ENCODE peak calls at places on chromosomes 16 and 17, in four cellular contexts. J is mucosa of descending colon, L is BJ, I is right atrium auricular region. K is an unnamed sample.

GRCh38 chr17:82113422-82113821 is 15.4 kb upstream of the FASN start:
- DNase-seq in J (no peak), L (no peak), I (no peak), K (no peak)

GRCh38 chr16:82753821-82754220 is 127.1 kb downstream of the CDH13 start:
- DNase-seq in J (no peak), L (no peak), I (no peak), K (no peak)

GRCh38 chr17:1104222-1104621 is 75.6 kb downstream of the ABR start:
- DNase-seq in J (no peak), L (no peak), I (peak), K (no peak)

GRCh38 chr17:56908061-56908542 is 5.7 kb downstream of the TRIM25 start:
- DNase-seq in J (peak), L (no peak), I (no peak), K (no peak)

GRCh38 chr17:74150428-74151025 is 53.0 kb upstream of the RPL38 start:
- DNase-seq in J (no peak), L (no peak), I (no peak), K (no peak)

GRCh38 chr17:77011173-77012011 is 129.4 kb upstream of the SEC14L1 start:
- DNase-seq in J (peak), L (no peak), I (no peak), K (peak)

GRCh38 chr17:1003633-1003971 is 6.7 kb downstream of the TIMM22 start:
- DNase-seq in J (no peak), L (no peak), I (no peak), K (no peak)

GRCh38 chr16:80984124-80984892 is 22.4 kb downstream of the CMC2 start:
- DNase-seq in J (no peak), L (no peak), I (no peak), K (no peak)

GRCh38 chr17:37179893-37180292 is 195.9 kb upstream of the C17orf78 start:
- DNase-seq in J (no peak), L (no peak), I (no peak), K (peak)

GRCh38 chr17:57629470-57629869 is 115.6 kb downstream of the CCDC182 start:
- DNase-seq in J (no peak), L (no peak), I (no peak), K (no peak)

GRCh38 chr16:15538484-15538883 is 104.1 kb downstream of the BMERB1 start:
- DNase-seq in J (no peak), L (no peak), I (no peak), K (no peak)

GRCh38 chr17:45241315-45242011 is 19.8 kb downstream of the FMNL1 start:
- DNase-seq in J (peak), L (no peak), I (no peak), K (no peak)

GRCh38 chr17:21542991-21543390 is 149.3 kb upstream of the KCNJ18 start:
- DNase-seq in J (no peak), L (no peak), I (no peak), K (no peak)

DNA sequence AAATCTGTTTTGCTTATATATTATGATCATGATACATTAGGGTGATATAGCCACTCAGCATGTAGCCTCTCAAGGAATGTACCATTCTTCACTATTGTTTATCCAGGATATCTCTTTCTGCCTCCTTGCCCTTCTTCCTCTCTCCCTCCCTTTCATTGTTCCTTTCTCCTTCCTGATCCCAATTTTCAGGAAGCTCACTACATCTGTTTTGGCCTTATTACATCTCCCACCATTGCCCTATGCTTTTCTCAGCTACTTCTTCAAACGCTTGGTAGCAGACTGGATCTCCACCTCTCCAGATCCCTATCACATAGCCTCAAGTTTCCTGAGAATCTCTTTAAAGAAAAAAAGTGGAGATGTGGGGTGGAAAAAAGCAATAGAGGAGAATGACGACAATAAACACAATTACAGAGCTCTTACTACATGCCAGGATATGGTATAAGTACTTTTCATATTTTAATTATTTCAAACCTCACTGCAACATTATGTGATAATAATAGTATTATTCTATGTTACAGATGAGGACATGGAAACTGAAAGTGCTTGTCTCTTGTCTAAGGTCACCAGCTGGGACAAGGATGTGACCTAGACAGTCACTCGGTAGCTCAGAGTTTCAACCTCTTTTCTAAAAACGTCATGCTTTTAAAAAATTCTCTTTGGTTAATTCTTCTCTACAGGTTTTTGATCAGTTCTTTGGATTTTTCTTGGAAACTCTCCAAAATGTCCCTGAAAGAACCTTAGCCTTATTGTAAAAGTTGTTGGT is 959.1 kb downstream of the CDH11 start:
- DNase-seq in J (no peak), L (no peak), I (no peak), K (no peak)
- TF ChIP-seq CTCF in J (no peak), L (no peak), I (no peak), K (no peak)

DNA sequence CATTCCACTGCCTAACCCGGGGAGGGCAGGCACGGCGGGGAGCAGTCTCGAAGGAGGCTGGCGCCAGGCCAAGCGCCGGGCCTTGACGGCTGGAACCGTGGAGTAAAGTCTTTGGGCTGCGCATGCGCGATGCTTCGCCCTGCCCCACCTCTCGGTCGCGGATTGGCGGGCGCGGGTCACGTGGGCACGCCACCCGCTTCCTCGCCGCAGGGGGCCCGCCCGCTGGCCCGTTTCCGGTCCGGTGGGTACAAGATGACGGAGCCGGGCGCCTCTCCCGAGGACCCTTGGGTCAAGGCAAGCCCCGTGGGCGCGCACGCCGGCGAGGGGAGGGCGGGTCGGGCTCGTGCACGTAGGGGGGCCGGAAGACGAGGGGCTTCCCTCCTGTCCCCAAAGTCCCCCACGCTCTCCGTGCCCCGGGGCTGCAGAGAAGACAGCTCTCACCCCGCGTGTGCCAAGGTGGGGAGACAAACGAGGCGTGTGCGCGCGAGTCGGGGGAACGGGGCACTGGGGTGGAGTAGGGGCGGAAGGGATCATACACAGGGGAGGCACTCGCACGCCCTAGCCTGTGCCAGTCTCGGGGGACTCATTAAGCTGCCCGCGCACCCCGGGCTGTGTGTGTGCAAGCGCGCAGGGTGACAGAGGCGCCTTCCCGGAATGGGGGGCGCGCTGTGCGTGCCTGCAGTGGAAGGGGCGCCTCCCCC is at the start of gene MLX:
- DNase-seq in J (peak), L (peak), I (peak), K (peak)
- TF ChIP-seq CTCF in J (no peak), L (no peak), I (no peak), K (no peak)

GRCh38 chr17:42681976-42682375 is 333 bp upstream of the CCR10 start:
- DNase-seq in J (no peak), L (no peak), I (no peak), K (no peak)

GRCh38 chr17:42680331-42680808 is 1.3 kb downstream of the CCR10 start:
- DNase-seq in J (no peak), L (no peak), I (no peak), K (no peak)

GRCh38 chr17:42677921-42678781 is 1.4 kb upstream of the PLEKHH3 start:
- DNase-seq in J (peak), L (no peak), I (peak), K (no peak)

GRCh38 chr17:42679001-42679491 is 2.3 kb upstream of the PLEKHH3 start:
- DNase-seq in J (peak), L (no peak), I (peak), K (no peak)

GRCh38 chr17:42679492-42680330 is 1.9 kb downstream of the CCR10 start:
- DNase-seq in J (peak), L (no peak), I (peak), K (no peak)
- TF ChIP-seq CTCF in J (peak), L (peak), I (peak), K (peak)

DNA sequence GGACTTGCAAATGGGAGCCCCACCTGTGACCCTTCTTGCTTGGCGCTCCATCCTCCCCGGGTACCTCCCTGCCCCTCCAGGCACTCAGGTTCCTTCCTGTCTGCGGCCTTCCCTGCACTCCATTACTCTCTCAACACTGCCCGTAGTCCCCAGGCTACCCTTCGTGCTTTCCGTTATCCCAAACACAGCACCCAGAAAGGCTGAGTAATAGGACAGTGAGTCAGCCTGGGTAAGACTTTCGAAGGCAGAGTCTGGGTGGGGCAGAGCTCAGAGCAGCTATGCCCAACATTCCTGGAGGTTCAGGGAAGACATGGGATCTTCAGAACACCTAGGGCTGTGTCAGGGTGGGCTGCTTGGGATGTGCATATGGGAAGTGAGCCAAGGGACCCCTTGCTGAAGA is 16.7 kb upstream of the C16orf74 start:
- DNase-seq in J (no peak), L (peak), I (no peak), K (no peak)
- TF ChIP-seq CTCF in J (no peak), L (no peak), I (no peak), K (no peak)

GRCh38 chr16:69798466-69798865 is 36.3 kb downstream of the WWP2 start:
- DNase-seq in J (no peak), L (no peak), I (no peak), K (no peak)
- TF ChIP-seq CTCF in J (no peak), L (peak), I (no peak), K (peak)

GRCh38 chr16:71724320-71724751 is at the start of gene PHLPP2:
- DNase-seq in J (no peak), L (no peak), I (no peak), K (no peak)

GRCh38 chr16:71721066-71721740 is 3.3 kb downstream of the PHLPP2 start:
- DNase-seq in J (no peak), L (no peak), I (no peak), K (no peak)

GRCh38 chr16:71722801-71723536 is 1.5 kb downstream of the PHLPP2 start:
- DNase-seq in J (peak), L (no peak), I (peak), K (peak)

GRCh38 chr16:71726491-71727319 is 2.2 kb upstream of the PHLPP2 start:
- DNase-seq in J (peak), L (no peak), I (no peak), K (no peak)

GRCh38 chr16:71723537-71724319 is 773 bp downstream of the PHLPP2 start:
- DNase-seq in J (peak), L (no peak), I (peak), K (peak)
- TF ChIP-seq CTCF in J (no peak), L (no peak), I (no peak), K (no peak)

DNA sequence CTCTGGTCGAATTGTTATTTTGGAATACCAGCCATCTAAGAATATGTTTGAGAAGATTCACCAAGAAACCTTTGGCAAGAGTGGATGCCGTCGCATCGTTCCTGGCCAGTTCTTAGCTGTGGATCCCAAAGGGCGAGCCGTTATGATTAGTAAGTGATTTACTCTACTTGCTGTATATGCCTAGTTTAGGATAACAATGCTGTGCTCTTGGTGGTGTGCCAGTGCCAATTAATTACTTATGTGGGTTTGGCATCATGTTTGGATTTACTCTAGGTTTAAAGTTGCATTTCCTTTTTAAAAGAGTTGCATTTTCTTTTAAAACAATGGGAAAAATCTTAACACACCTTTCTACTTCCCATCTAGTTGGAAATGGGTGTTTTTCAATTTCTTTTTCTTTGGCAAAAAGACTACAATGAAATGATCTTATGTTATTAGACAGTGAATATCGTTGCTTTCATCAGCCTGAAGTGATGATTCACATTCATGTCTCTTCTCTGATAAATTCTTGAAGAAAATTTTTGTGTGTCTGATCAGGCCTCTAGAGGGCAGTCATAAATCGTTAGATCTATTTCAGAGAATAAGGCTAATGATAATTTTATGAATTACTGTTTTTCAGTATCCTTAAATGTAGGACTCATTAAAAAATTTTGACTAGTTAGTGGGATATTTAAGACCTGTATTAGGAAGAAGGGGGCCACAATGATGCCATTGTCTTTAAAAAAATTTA is 5.6 kb downstream of the SF3B3 start:
- DNase-seq in J (peak), L (peak), I (no peak), K (peak)
- TF ChIP-seq CTCF in J (no peak), L (peak), I (peak), K (peak)

DNA sequence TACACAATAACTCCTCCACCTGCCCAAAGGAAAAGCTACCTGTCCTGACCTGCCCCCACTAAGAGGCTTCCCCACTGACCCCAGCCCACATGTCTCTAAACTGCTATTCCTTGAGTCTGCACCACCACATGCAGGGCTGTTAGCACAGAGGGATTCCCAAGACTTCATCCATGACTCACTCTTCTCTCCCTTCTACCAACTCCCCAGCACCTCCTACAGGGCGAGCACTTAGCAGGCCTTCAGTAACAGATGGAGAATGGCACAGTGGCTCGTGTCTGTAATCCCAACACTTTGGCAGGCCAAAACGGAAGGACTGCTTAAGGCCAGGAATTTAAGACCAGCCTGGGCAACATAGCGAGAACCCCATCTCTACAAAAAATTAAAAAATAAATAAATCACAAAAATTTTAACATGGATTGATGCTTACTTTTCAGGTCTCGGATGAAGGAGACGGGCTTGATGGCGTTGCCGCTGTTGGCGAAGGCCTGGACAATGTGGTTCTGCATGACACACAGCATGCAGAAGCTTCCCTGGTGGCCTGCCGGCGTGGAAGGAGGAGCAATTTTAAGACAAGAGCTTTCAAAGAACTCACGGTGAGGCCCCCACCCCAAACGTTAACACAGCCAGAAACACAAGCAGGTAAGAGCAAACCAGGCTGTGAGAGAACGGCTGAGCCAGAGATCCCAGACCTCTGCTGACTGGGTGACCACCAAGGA is 12.0 kb downstream of the USP36 start:
- DNase-seq in J (no peak), L (no peak), I (no peak), K (no peak)
- TF ChIP-seq CTCF in J (no peak), L (peak), I (no peak), K (peak)

GRCh38 chr16:47581114-47581513 is 120.0 kb downstream of the PHKB start:
- DNase-seq in J (no peak), L (no peak), I (no peak), K (no peak)
- TF ChIP-seq CTCF in J (no peak), L (no peak), I (no peak), K (no peak)

K was measured in astrocyte of the cerebellum.